ENCODE peak calls at places on chromosomes 2 and 18, in five cellular contexts. One of them, this sample, is unnamed.

GRCh38 chr2:120934891-120935338 is 199.2 kb downstream of the GLI2 start:
- DNase-seq in coronary artery: no peak
- DNase-seq in GM12865: no peak
- DNase-seq in RWPE1: peak
- DNase-seq in AG04450: peak
- DNase-seq in this sample: no peak

GRCh38 chr2:162327134-162327769 is 8.8 kb upstream of the IFIH1 start:
- DNase-seq in coronary artery: no peak
- DNase-seq in GM12865: no peak
- DNase-seq in RWPE1: no peak
- DNase-seq in AG04450: no peak
- DNase-seq in this sample: peak

GRCh38 chr18:25111382-25112070 is 240.4 kb downstream of the ZNF521 start:
- DNase-seq in coronary artery: no peak
- DNase-seq in GM12865: no peak
- DNase-seq in RWPE1: no peak
- DNase-seq in AG04450: no peak
- DNase-seq in this sample: no peak

GRCh38 chr2:29936005-29936404 is 14.6 kb upstream of the ALK start:
- DNase-seq in coronary artery: no peak
- DNase-seq in GM12865: no peak
- DNase-seq in RWPE1: no peak
- DNase-seq in AG04450: no peak
- DNase-seq in this sample: no peak

GRCh38 chr18:70271742-70272141 is 17.1 kb upstream of the SOCS6 start:
- DNase-seq in coronary artery: no peak
- DNase-seq in GM12865: no peak
- DNase-seq in RWPE1: no peak
- DNase-seq in AG04450: no peak
- DNase-seq in this sample: no peak

GRCh38 chr18:79573921-79574491 is 105.6 kb upstream of the CTDP1 start:
- DNase-seq in coronary artery: peak
- DNase-seq in GM12865: no peak
- DNase-seq in RWPE1: no peak
- DNase-seq in AG04450: no peak
- DNase-seq in this sample: no peak

GRCh38 chr2:24945907-24946306 is 25.8 kb downstream of the DNAJC27 start:
- DNase-seq in coronary artery: no peak
- DNase-seq in GM12865: no peak
- DNase-seq in RWPE1: peak
- DNase-seq in AG04450: no peak
- DNase-seq in this sample: no peak

GRCh38 chr2:161315380-161315779 is 7.2 kb downstream of the PSMD14 start:
- DNase-seq in coronary artery: no peak
- DNase-seq in GM12865: no peak
- DNase-seq in RWPE1: no peak
- DNase-seq in AG04450: no peak
- DNase-seq in this sample: no peak

GRCh38 chr2:73239776-73240175 is 5.7 kb downstream of the CCT7 start:
- DNase-seq in coronary artery: no peak
- DNase-seq in GM12865: no peak
- DNase-seq in RWPE1: no peak
- DNase-seq in AG04450: no peak
- DNase-seq in this sample: no peak

GRCh38 chr2:8535398-8535755 is 146.5 kb upstream of the ID2 start:
- DNase-seq in coronary artery: no peak
- DNase-seq in GM12865: no peak
- DNase-seq in RWPE1: no peak
- DNase-seq in AG04450: no peak
- DNase-seq in this sample: no peak

GRCh38 chr2:157996799-157997198 is 104.9 kb upstream of the UPP2 start:
- DNase-seq in coronary artery: no peak
- DNase-seq in GM12865: no peak
- DNase-seq in RWPE1: no peak
- DNase-seq in AG04450: no peak
- DNase-seq in this sample: no peak

GRCh38 chr2:26807788-26808460 is 22.1 kb downstream of the CENPA start:
- DNase-seq in coronary artery: no peak
- DNase-seq in GM12865: no peak
- DNase-seq in RWPE1: no peak
- DNase-seq in AG04450: no peak
- DNase-seq in this sample: no peak

GRCh38 chr2:102317715-102318114 is 6.4 kb downstream of the IL1RL1 start:
- DNase-seq in coronary artery: no peak
- DNase-seq in GM12865: no peak
- DNase-seq in RWPE1: peak
- DNase-seq in AG04450: no peak
- DNase-seq in this sample: no peak
- TF ChIP-seq CTCF in coronary artery: no peak
- TF ChIP-seq CTCF in GM12865: no peak
- TF ChIP-seq CTCF in RWPE1: no peak
- TF ChIP-seq CTCF in AG04450: no peak
- TF ChIP-seq CTCF in this sample: no peak

DNA sequence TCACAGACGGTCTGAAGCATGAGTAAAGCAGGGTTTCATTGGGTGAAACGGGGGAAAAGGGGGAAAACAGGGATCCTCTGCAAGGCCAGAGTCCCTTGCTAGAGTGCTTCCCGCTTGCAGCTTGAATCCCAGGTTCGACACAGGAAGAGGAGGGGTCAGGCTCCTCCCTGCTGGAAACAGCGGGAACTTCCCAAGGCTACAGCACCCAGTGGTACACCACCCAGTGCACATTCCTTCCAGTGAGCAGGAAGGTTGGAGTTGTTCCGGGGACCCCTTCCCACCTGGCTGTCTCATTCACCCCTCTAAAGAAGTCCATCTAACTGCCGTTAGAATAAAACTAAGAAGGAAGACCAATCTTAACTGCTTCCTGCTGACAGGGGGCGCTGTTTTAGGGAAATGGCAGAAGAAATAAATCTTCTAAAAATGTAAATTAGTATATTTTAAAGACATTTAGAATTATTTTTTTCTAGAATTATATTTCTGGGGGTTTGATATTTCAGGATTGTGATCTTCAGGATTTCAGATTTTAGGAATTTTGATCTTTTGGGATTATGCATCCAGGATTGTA is 230.9 kb downstream of the RBM43 start:
- DNase-seq in coronary artery: no peak
- DNase-seq in GM12865: no peak
- DNase-seq in RWPE1: no peak
- DNase-seq in AG04450: no peak
- DNase-seq in this sample: no peak
- TF ChIP-seq CTCF in coronary artery: no peak
- TF ChIP-seq CTCF in GM12865: peak
- TF ChIP-seq CTCF in RWPE1: no peak
- TF ChIP-seq CTCF in AG04450: peak
- TF ChIP-seq CTCF in this sample: no peak

GRCh38 chr2:99154643-99155536 is at the start of the genes LIPT1 and TSGA10:
- DNase-seq in coronary artery: peak
- DNase-seq in GM12865: peak
- DNase-seq in RWPE1: peak
- DNase-seq in AG04450: peak
- DNase-seq in this sample: peak
- TF ChIP-seq CTCF in coronary artery: no peak
- TF ChIP-seq CTCF in GM12865: no peak
- TF ChIP-seq CTCF in RWPE1: no peak
- TF ChIP-seq CTCF in AG04450: peak
- TF ChIP-seq CTCF in this sample: no peak

GRCh38 chr2:211503198-211503597 is 946.8 kb downstream of the CPS1 start:
- DNase-seq in coronary artery: no peak
- DNase-seq in GM12865: no peak
- DNase-seq in RWPE1: no peak
- DNase-seq in AG04450: no peak
- DNase-seq in this sample: no peak

GRCh38 chr2:211498551-211499205 is 942.3 kb downstream of the CPS1 start:
- DNase-seq in coronary artery: no peak
- DNase-seq in GM12865: no peak
- DNase-seq in RWPE1: no peak
- DNase-seq in AG04450: no peak
- DNase-seq in this sample: no peak

GRCh38 chr2:211503856-211504255 is 947.5 kb downstream of the CPS1 start:
- DNase-seq in coronary artery: no peak
- DNase-seq in GM12865: peak
- DNase-seq in RWPE1: no peak
- DNase-seq in AG04450: no peak
- DNase-seq in this sample: no peak
- TF ChIP-seq CTCF in coronary artery: no peak
- TF ChIP-seq CTCF in GM12865: peak
- TF ChIP-seq CTCF in RWPE1: no peak
- TF ChIP-seq CTCF in AG04450: no peak
- TF ChIP-seq CTCF in this sample: no peak

GRCh38 chr2:196609806-196610205 is 29.7 kb upstream of the CCDC150 start:
- DNase-seq in coronary artery: no peak
- DNase-seq in GM12865: no peak
- DNase-seq in RWPE1: no peak
- DNase-seq in AG04450: no peak
- DNase-seq in this sample: no peak

GRCh38 chr2:196617430-196617829 is 22.1 kb upstream of the CCDC150 start:
- DNase-seq in coronary artery: no peak
- DNase-seq in GM12865: no peak
- DNase-seq in RWPE1: no peak
- DNase-seq in AG04450: no peak
- DNase-seq in this sample: no peak

GRCh38 chr2:196610796-196611195 is 28.7 kb upstream of the CCDC150 start:
- DNase-seq in coronary artery: no peak
- DNase-seq in GM12865: no peak
- DNase-seq in RWPE1: no peak
- DNase-seq in AG04450: no peak
- DNase-seq in this sample: no peak

GRCh38 chr2:196618661-196619060 is 20.9 kb upstream of the CCDC150 start:
- DNase-seq in coronary artery: no peak
- DNase-seq in GM12865: no peak
- DNase-seq in RWPE1: no peak
- DNase-seq in AG04450: no peak
- DNase-seq in this sample: no peak

DNA sequence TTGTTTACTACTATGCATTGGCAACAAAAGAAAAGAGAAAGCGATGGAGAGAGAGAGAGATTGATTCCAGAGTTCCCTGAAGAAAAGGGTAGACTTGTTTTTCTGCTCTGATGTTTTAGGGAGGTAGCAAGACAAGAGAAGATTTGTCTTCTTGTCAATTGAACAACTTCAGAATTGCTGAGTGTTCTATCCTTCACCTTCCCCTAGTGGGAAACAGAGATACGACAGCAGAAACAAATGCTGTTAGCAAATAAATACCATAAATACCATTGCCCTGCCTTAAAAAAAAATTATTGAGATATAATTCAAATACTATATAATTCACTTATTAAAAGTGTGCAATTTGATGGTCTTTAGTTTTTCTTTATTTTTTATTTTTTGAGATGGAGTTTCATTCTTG is 26.2 kb upstream of the CCDC150 start:
- DNase-seq in coronary artery: no peak
- DNase-seq in GM12865: no peak
- DNase-seq in RWPE1: no peak
- DNase-seq in AG04450: no peak
- DNase-seq in this sample: no peak
- TF ChIP-seq CTCF in coronary artery: no peak
- TF ChIP-seq CTCF in GM12865: no peak
- TF ChIP-seq CTCF in RWPE1: no peak
- TF ChIP-seq CTCF in AG04450: peak
- TF ChIP-seq CTCF in this sample: no peak

GRCh38 chr18:32919799-32920198 is 147.0 kb upstream of the KLHL14 start:
- DNase-seq in coronary artery: no peak
- DNase-seq in GM12865: peak
- DNase-seq in RWPE1: peak
- DNase-seq in AG04450: no peak
- DNase-seq in this sample: peak
- TF ChIP-seq CTCF in coronary artery: no peak
- TF ChIP-seq CTCF in GM12865: peak
- TF ChIP-seq CTCF in RWPE1: no peak
- TF ChIP-seq CTCF in AG04450: peak
- TF ChIP-seq CTCF in this sample: peak

DNA sequence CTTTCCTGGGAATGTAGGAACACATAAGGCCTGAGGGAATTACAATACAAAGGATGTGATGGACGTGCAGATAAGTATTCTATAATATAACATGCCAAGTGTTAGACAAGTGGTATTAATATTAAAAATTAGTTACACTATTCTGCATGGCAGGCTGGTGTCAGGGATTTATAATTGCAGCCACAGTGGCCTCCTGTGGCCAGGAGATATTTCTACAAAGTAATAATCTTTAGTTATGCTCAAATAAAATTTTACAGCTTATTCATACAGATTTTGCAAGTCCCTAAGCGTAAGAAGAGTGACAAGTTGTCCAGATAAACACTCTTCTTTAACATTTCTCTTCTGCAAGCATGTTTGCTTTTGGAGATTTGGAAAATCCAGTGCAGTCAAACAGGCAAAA is 90.4 kb upstream of the CBLN2 start:
- DNase-seq in coronary artery: no peak
- DNase-seq in GM12865: no peak
- DNase-seq in RWPE1: no peak
- DNase-seq in AG04450: no peak
- DNase-seq in this sample: no peak
- TF ChIP-seq CTCF in coronary artery: no peak
- TF ChIP-seq CTCF in GM12865: no peak
- TF ChIP-seq CTCF in RWPE1: no peak
- TF ChIP-seq CTCF in AG04450: no peak
- TF ChIP-seq CTCF in this sample: no peak

DNA sequence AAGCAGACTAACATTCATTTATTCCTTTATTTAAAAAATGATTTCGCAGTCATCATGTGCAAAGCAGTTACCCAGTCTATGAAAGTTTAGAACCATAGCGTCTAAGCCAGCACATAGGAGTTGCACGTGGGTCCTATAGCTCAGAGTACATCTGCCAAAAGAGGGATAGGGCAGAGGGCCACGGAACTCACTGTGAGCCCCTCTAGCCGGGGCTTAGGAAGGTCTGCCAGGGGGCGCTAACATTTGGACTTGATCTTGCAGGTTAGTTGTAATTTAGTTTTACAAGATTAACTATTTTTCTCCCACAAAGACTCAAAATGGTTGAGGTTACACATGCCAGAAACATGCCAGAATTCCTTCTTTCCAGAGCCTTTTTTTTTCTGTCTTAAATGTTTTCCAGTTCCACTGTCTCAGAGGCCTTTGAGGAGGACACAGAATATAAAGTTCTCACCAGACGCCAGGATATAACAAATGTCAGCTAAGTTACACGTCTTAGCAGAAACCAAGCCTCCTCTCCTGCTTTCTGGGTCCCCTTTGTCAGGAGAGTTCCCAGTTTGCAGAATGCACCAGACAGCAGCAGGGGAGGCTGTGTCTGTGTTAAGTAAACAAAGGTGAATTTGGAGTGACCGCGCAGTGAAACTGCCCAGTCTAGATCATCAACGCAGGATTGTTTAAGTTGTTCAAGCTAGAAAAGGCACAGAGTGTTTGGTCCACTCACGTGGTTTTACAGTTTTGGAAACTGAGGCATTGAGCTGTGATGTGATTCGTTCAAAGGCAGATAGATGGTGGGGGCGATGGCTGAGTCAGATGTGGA is 292.0 kb downstream of the PRKCE start:
- DNase-seq in coronary artery: peak
- DNase-seq in GM12865: no peak
- DNase-seq in RWPE1: no peak
- DNase-seq in AG04450: no peak
- DNase-seq in this sample: no peak
- TF ChIP-seq CTCF in coronary artery: no peak
- TF ChIP-seq CTCF in GM12865: no peak
- TF ChIP-seq CTCF in RWPE1: no peak
- TF ChIP-seq CTCF in AG04450: no peak
- TF ChIP-seq CTCF in this sample: no peak

GRCh38 chr2:100013892-100014677 is 128.3 kb downstream of the AFF3 start:
- DNase-seq in coronary artery: no peak
- DNase-seq in GM12865: no peak
- DNase-seq in RWPE1: peak
- DNase-seq in AG04450: peak
- DNase-seq in this sample: no peak
- TF ChIP-seq CTCF in coronary artery: no peak
- TF ChIP-seq CTCF in GM12865: no peak
- TF ChIP-seq CTCF in RWPE1: no peak
- TF ChIP-seq CTCF in AG04450: peak
- TF ChIP-seq CTCF in this sample: no peak